ENCODE peak calls at places on chromosomes 11 and 22, in six cellular contexts. S, A, P, U, K and H are unnamed samples.

GRCh38 chr11:82718307-82718706 is 15.4 kb downstream of the FAM181B start:
- DNase-seq in K (peak), P (peak), A (peak), U (peak), S (peak), H (peak)

GRCh38 chr11:111426615-111427014 is 47.5 kb upstream of the POU2AF1 start:
- DNase-seq in P (no peak), U (no peak), K (no peak), S (no peak), A (no peak), H (no peak)

GRCh38 chr11:128504489-128504888 is 82.9 kb downstream of the ETS1 start:
- DNase-seq in U (no peak), K (no peak), S (no peak), A (no peak), P (no peak), H (no peak)

GRCh38 chr11:12749442-12749841 is 75.2 kb downstream of the TEAD1 start:
- DNase-seq in A (no peak), P (no peak), U (no peak), S (no peak), K (no peak), H (no peak)

GRCh38 chr22:42621505-42622002 is 6.9 kb upstream of the POLDIP3 start:
- DNase-seq in K (peak), U (no peak), S (peak), P (peak), A (peak), H (no peak)

GRCh38 chr22:48306284-48306683 is 1521.4 kb downstream of the BRD1 start:
- DNase-seq in U (no peak), P (no peak), K (no peak), A (no peak), S (no peak), H (no peak)

GRCh38 chr11:80007616-80008015 is 566.8 kb upstream of the TENM4 start:
- DNase-seq in S (no peak), P (no peak), A (no peak), U (no peak), K (no peak), H (no peak)

GRCh38 chr22:30607939-30608338 is 965 bp downstream of the TCN2 start:
- DNase-seq in A (no peak), K (no peak), P (peak), S (no peak), U (no peak), H (no peak)

GRCh38 chr11:87459351-87459750 is 421.6 kb downstream of the TMEM135 start:
- DNase-seq in U (no peak), K (no peak), S (no peak), P (no peak), A (no peak), H (no peak)

GRCh38 chr22:46290121-46290842 is 6.4 kb upstream of the GTSE1 start:
- DNase-seq in K (no peak), P (no peak), S (no peak), U (no peak), A (no peak), H (no peak)